ENCODE peak calls at places on chromosomes 12 and 14, in four cellular contexts. J is GM12878, C is HepG2, N is H1. W is an unnamed sample.

GRCh38 chr12:104886418-104887401 is 71.4 kb downstream of the SLC41A2 start:
- DNase-seq in J (no peak), C (no peak), N (no peak), W (no peak)

GRCh38 chr12:18828483-18828882 is 90.6 kb downstream of the CAPZA3 start:
- DNase-seq in J (no peak), C (no peak), N (no peak), W (no peak)

GRCh38 chr12:112891093-112892024 is 15.4 kb upstream of the OAS1 start:
- DNase-seq in J (no peak), C (no peak), N (no peak), W (no peak)

GRCh38 chr12:12506541-12506940 is 56.1 kb downstream of the DUSP16 start:
- DNase-seq in J (no peak), C (no peak), N (no peak), W (no peak)

GRCh38 chr12:41917827-41918445 is 226.7 kb downstream of the GXYLT1 start:
- DNase-seq in J (no peak), C (no peak), N (no peak), W (no peak)

GRCh38 chr12:128387811-128388422 is 120.9 kb downstream of the TMEM132C start:
- DNase-seq in J (no peak), C (peak; percentile 27), N (peak; percentile 60), W (peak; percentile 63)

GRCh38 chr14:21201732-21202462 is 46.0 kb upstream of the OR5AU1 start:
- DNase-seq in J (no peak), C (no peak), N (no peak), W (no peak)

GRCh38 chr12:128078311-128078851 is 188.6 kb upstream of the TMEM132C start:
- DNase-seq in J (no peak), C (no peak), N (peak; percentile 9), W (peak; percentile 32)

GRCh38 chr14:98408713-98409112 is 863.3 kb downstream of the BCL11B start:
- DNase-seq in J (no peak), C (no peak), N (no peak), W (no peak)

GRCh38 chr12:12487490-12487889 is 75.2 kb downstream of the DUSP16 start:
- DNase-seq in J (no peak), C (no peak), N (no peak), W (no peak)

GRCh38 chr12:68630050-68630449 is 19.4 kb downstream of the RAP1B start:
- DNase-seq in J (no peak), C (no peak), N (no peak), W (no peak)

GRCh38 chr12:57815177-57816000 is 3.1 kb downstream of the AVIL start:
- DNase-seq in J (no peak), C (peak; percentile 42), N (peak; percentile 50), W (no peak)

GRCh38 chr14:85468815-85469214 is 61.1 kb upstream of the FLRT2 start:
- DNase-seq in J (no peak), C (peak; percentile 6), N (no peak), W (no peak)

GRCh38 chr12:45076417-45077031 is 25.6 kb upstream of the DBX2 start:
- DNase-seq in J (no peak), C (no peak), N (peak; percentile 25), W (peak; percentile 44)

GRCh38 chr14:98952595-98953325 is 319.2 kb downstream of the BCL11B start:
- DNase-seq in J (no peak), C (no peak), N (no peak), W (no peak)

GRCh38 chr12:538731-539539 is 79.2 kb downstream of the B4GALNT3 start:
- DNase-seq in J (no peak), C (no peak), N (no peak), W (no peak)

GRCh38 chr12:80512781-80513180 is 68.7 kb downstream of the PTPRQ start:
- DNase-seq in J (no peak), C (no peak), N (no peak), W (no peak)

GRCh38 chr12:29580971-29581370 is 83.5 kb upstream of the OVCH1 start:
- DNase-seq in J (no peak), C (no peak), N (no peak), W (no peak)

GRCh38 chr14:64233791-64234190 is 60.4 kb downstream of the ESR2 start:
- DNase-seq in J (no peak), C (no peak), N (no peak), W (no peak)

GRCh38 chr14:64235652-64236640 is 58.2 kb downstream of the ESR2 start:
- DNase-seq in J (peak; percentile 93), C (no peak), N (no peak), W (no peak)

GRCh38 chr14:64232944-64233343 is 61.2 kb downstream of the ESR2 start:
- DNase-seq in J (no peak), C (no peak), N (no peak), W (no peak)

GRCh38 chr14:64234877-64235651 is 59.1 kb downstream of the ESR2 start:
- DNase-seq in J (no peak), C (no peak), N (no peak), W (no peak)

DNA sequence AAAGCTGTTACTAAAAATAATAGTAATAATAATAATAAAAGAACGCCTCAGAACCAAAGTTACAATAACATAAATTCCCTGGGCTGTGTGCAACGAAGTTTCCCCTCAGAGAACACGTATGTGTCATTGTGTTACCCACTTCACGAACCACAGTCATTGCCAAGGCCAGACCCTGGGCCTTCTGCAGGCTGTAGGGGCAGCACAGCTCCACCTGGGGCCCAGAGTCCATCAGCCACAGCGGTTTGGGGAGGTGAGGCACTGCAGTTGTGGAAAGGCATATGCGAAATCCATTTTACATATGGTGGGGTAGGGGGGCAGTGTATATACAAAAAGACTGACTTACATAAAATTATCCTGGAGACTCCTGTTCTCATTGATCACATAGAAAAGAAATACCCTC is 56.1 kb downstream of the ESR2 start:
- DNase-seq in J (no peak), C (no peak), N (no peak), W (no peak)
- TF ChIP-seq SUZ12 in J (no peak), C (no peak), N (no peak), W (no peak)

GRCh38 chr14:61973981-61974380 is 211.8 kb downstream of the SNAPC1 start:
- DNase-seq in J (no peak), C (no peak), N (no peak), W (no peak)

GRCh38 chr14:61977217-61977616 is 215.0 kb downstream of the SNAPC1 start:
- DNase-seq in J (no peak), C (no peak), N (no peak), W (no peak)
- TF ChIP-seq ZNF274 in J (no peak), C (no peak), N (no peak), W (no peak)

GRCh38 chr14:103634156-103634555 is 5.1 kb downstream of the KLC1 start:
- DNase-seq in J (no peak), C (no peak), N (no peak), W (no peak)
- H3K9ac ChIP-seq in J (no peak overlapping the region), C (no peak overlapping the region), N (no peak overlapping the region), W (no peak overlapping the region)

GRCh38 chr12:119005832-119006360 is 24.6 kb downstream of the SRRM4 start:
- DNase-seq in J (no peak), C (no peak), N (no peak), W (no peak)

GRCh38 chr12:119008691-119009221 is 27.4 kb downstream of the SRRM4 start:
- DNase-seq in J (no peak), C (no peak), N (no peak), W (no peak)

GRCh38 chr12:119011231-119011630 is 29.9 kb downstream of the SRRM4 start:
- DNase-seq in J (no peak), C (no peak), N (no peak), W (no peak)

GRCh38 chr12:119005085-119005484 is 23.7 kb downstream of the SRRM4 start:
- DNase-seq in J (no peak), C (no peak), N (no peak), W (no peak)

DNA sequence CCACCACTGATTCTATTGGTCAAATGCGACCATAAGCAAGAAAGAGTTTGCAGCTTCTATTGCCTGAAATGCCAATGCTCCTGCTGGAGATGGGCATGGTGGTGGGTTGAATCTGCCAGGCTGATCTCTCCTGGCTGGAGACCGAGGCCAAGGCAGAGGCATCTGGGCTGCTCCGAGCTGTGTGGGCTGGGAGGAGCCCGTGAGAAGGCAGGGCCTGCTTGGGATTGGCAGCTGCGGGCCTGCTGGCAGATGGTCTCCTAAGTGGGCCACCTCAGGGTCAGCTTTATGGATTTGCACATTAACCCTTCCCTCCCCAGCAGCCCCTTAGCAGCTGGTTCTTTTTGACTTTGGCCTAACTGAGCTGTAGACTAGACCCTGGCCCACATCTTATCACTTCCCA is 25.4 kb downstream of the SRRM4 start:
- DNase-seq in J (no peak), C (no peak), N (no peak), W (no peak)
- TF ChIP-seq SUZ12 in J (no peak), C (no peak), N (no peak), W (no peak)

GRCh38 chr12:89156324-89156723 is 196.0 kb downstream of the DUSP6 start:
- DNase-seq in J (no peak), C (no peak), N (no peak), W (no peak)

GRCh38 chr12:89154743-89155530 is 197.4 kb downstream of the DUSP6 start:
- DNase-seq in J (no peak), C (no peak), N (no peak), W (no peak)

GRCh38 chr12:89153341-89153740 is 199.0 kb downstream of the DUSP6 start:
- DNase-seq in J (no peak), C (no peak), N (no peak), W (no peak)

GRCh38 chr12:89156862-89157262 is 195.4 kb downstream of the DUSP6 start:
- DNase-seq in J (no peak), C (no peak), N (no peak), W (no peak)

DNA sequence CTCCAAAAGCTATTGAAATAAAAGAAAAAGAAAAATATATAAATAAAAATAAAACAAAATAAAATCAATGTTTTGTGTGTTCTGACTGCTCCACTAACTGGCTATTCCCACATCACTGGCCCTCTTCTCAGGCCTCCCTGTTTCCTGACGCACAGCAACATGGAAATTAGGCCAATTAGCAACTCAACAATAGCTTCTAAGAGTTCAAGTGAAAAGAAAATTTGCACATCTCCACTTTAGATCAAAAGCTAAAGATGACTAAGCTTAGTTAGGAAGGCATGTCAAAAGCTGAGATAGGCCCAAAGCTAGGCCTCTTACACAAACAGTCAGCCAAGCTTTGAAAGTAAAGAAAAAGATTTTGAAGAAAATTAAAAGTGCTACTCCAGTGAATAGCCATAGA is 200.8 kb downstream of the DUSP6 start:
- DNase-seq in J (no peak), C (no peak), N (peak; percentile 2), W (peak; percentile 64)
- TF ChIP-seq ZNF274 in J (no peak), C (no peak), N (no peak), W (no peak)

GRCh38 chr14:75426332-75427125 is 1.3 kb upstream of the JDP2 start:
- DNase-seq in J (peak; percentile 76), C (peak; percentile 40), N (no peak), W (no peak)

GRCh38 chr14:75428230-75429104 is 645 bp downstream of the JDP2 start:
- DNase-seq in J (no peak), C (no peak), N (no peak), W (no peak)

GRCh38 chr14:75425443-75425842 is 2.4 kb upstream of the JDP2 start:
- DNase-seq in J (no peak), C (no peak), N (no peak), W (no peak)

GRCh38 chr14:75427482-75428229 is at the start of gene JDP2:
- DNase-seq in J (no peak), C (peak; percentile 60), N (no peak), W (no peak)

DNA sequence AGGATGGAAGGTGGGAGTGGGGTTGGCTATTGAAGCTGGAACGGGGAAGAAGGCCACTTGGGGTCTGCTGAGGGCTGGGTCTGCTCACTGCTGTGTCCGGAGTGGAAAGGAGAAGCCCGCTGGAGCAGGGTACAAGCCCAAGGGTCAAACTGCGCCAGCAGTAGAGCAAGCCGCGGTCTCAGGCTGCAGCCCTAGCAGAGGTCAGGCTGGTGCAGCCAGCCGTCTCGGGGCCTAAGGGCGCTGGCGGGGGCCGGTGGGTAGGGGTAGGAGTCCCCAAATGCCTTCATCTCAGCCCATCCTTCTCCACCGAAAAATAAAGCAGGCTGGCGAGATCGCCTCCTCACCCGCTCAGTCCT is 718 bp upstream of the JDP2 start:
- DNase-seq in J (no peak), C (no peak), N (no peak), W (no peak)
- H3K9ac ChIP-seq in J (peak overlapping the region; percentile 82), C (peak overlapping the region; percentile 58), N (no peak overlapping the region), W (peak overlapping the region; percentile 70)